ENCODE peak calls at places on chromosomes 4 and X, in five cellular contexts. A is right lobe of liver, O is GM06990, T is heart left ventricle, L is lower lobe of right lung. B is an unnamed sample.

GRCh38 chr4:89889289-89889688 is 5.4 kb upstream of the MMRN1 start:
- DNase-seq in A (no peak), O (no peak), T (no peak), L (peak), B (no peak)

GRCh38 chr4:110518889-110519490 is 43.0 kb downstream of the ENPEP start:
- DNase-seq in A (no peak), O (no peak), T (no peak), L (no peak), B (no peak)

GRCh38 chrX:107574054-107574683 is 54.1 kb upstream of the PRPS1 start:
- DNase-seq in A (no peak), O (no peak), T (no peak), L (no peak), B (no peak)

GRCh38 chr4:47646372-47646771 is 161.3 kb downstream of the ATP10D start:
- DNase-seq in A (no peak), O (no peak), T (no peak), L (no peak), B (no peak)

GRCh38 chrX:129772796-129773431 is 6.8 kb upstream of the SASH3 start:
- DNase-seq in A (peak), O (peak), T (peak), L (peak), B (no peak)

GRCh38 chr4:164221631-164222030 is 532.3 kb upstream of the SMIM31 start:
- DNase-seq in A (no peak), O (no peak), T (no peak), L (no peak), B (no peak)

GRCh38 chrX:73647212-73647611 is 84.2 kb downstream of the CHIC1 start:
- DNase-seq in A (no peak), O (no peak), T (no peak), L (no peak), B (no peak)

GRCh38 chr4:21134994-21135393 is 434.7 kb downstream of the PACRGL start:
- DNase-seq in A (no peak), O (no peak), T (no peak), L (no peak), B (no peak)

GRCh38 chr4:48187813-48188212 is 53.8 kb upstream of the TXK start:
- DNase-seq in A (no peak), O (no peak), T (no peak), L (no peak), B (no peak)

GRCh38 chr4:111334356-111334755 is 711.5 kb upstream of the PITX2 start:
- DNase-seq in A (no peak), O (no peak), T (no peak), L (no peak), B (no peak)

GRCh38 chr4:40112393-40112792 is 55.7 kb downstream of the N4BP2 start:
- DNase-seq in A (no peak), O (no peak), T (no peak), L (no peak), B (no peak)

GRCh38 chr4:111136438-111136837 is 513.6 kb upstream of the PITX2 start:
- DNase-seq in A (no peak), O (no peak), T (no peak), L (no peak), B (no peak)

GRCh38 chr4:119328695-119329094 is 6.8 kb upstream of the FABP2 start:
- DNase-seq in A (no peak), O (no peak), T (no peak), L (no peak), B (no peak)

DNA sequence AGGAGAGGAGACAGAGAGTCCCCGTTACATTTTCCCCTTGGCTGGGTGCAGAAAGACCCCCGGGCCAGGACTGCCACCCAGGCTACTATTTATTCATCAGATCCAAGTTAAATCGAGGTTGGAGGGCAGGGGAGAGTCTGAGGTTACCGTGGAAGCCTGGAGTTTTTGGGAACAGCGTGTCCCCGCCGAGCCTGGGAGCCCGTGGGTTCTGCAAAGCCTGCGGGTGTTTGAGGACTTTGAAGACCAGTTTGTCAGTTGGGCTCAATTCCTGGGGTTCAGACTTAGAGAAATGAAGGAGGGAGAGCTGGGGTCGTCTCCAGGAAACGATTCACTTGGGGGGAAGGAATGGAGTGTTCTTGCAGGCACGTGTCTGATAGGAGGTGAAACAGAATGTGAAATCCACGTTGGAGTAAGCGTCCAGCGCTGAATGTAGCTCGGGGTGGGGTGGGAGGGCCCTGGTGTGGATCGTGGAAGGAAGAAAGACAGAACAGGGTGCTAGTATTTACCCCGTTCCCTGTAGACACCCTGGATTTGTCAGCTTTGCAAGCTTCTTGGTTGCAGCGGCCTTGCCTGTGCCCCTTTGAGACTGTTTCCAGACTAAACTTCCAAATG is 2.6 kb downstream of the SHOX start:
- DNase-seq in A (peak), O (no peak), T (no peak), L (no peak), B (no peak)
- TF ChIP-seq CTCF in A (no peak), O (no peak), T (no peak), L (no peak), B (no peak)

DNA sequence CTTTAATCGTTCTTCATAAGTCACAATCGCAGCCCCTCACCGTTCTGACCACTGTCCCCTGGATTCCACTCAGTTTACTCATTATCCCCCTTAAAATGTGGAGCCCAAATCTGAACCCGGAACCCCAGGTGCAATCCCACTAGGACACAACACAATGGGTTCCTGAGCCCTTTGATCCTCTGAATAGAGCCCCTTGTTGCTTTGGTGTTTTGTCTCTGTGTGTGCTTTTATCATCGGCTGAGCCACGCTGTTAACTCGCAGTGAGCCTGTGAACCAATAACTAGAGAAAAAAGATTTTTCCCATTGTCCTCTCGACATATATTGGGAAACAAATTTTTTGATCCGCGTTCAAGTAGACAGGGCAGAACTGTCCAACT is 654 bp upstream of the PDHA1 start:
- DNase-seq in A (no peak), O (no peak), T (no peak), L (no peak), B (no peak)
- H3K4me3 ChIP-seq in A (peak), O (peak), T (peak), L (peak), B (peak)

GRCh38 chr4:144353240-144353639 is 212.7 kb upstream of the GYPA start:
- DNase-seq in A (no peak), O (no peak), T (no peak), L (no peak), B (no peak)
- TF ChIP-seq CTCF in A (no peak), O (no peak), T (no peak), L (no peak), B (no peak)

GRCh38 chrX:155070663-155070974 is 317 bp downstream of the CMC4 start:
- DNase-seq in A (no peak), O (no peak), T (no peak), L (no peak), B (no peak)

GRCh38 chrX:155069414-155069813 is 1.5 kb downstream of the CMC4 start:
- DNase-seq in A (no peak), O (no peak), T (no peak), L (no peak), B (no peak)

GRCh38 chrX:155071694-155072215 is 447 bp downstream of the BRCC3 start:
- DNase-seq in A (no peak), O (no peak), T (no peak), L (no peak), B (peak)

GRCh38 chrX:155070975-155071693 is at the start of the genes BRCC3, CMC4 and MTCP1:
- DNase-seq in A (peak), O (peak), T (peak), L (peak), B (peak)

GRCh38 chrX:155070038-155070437 is 898 bp downstream of the CMC4 start:
- DNase-seq in A (no peak), O (no peak), T (no peak), L (no peak), B (no peak)
- H3K4me3 ChIP-seq in A (peak), O (peak), T (peak), L (peak), B (peak)

DNA sequence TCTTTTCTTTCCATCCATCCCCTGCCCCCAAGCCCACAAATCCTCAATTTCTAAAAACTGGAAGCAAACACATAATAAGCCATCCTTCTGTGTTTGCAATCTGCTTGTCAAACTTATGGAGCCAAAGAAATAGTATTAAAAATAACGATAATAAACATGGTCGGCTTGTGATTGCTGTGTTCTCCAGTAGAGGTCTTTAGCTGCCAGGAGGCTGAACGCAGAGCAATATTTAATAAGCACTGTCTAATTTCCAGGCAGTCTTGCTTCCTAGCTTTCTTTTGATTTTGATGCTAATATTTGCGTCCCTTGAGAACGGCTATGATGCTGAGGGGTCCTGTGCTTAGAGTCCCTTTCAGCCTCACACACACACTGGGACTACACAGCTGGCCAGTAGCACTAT is 3.2 kb upstream of the HELT start:
- DNase-seq in A (no peak), O (no peak), T (no peak), L (no peak), B (no peak)
- TF ChIP-seq CTCF in A (no peak), O (no peak), T (no peak), L (no peak), B (no peak)

GRCh38 chrX:22404297-22404696 is 131.6 kb downstream of the CBLL2 start:
- DNase-seq in A (no peak), O (no peak), T (no peak), L (no peak), B (no peak)

GRCh38 chrX:22406332-22406731 is 133.6 kb downstream of the CBLL2 start:
- DNase-seq in A (no peak), O (no peak), T (no peak), L (no peak), B (no peak)

DNA sequence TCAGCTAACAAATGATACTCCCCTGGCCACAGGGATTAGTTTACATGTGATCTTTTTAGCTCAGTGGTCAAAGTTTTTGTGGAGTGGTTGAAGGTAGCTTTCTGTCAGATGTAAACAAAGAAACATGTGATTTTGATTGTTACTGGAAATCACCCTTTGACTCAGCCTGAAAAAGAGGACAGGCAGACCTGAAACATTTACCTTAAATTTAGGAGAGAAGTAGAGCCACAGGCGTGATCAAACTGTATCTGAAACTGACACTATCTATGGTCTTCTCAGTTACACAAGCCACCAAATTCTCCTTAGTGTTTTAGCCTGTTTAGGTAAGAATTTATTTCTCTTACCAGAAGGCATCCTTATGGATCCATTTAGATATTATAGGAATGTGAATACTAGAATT is 136.7 kb downstream of the CBLL2 start:
- DNase-seq in A (no peak), O (no peak), T (no peak), L (no peak), B (no peak)
- H3K4me3 ChIP-seq in A (no peak), O (no peak), T (no peak), L (no peak), B (no peak)

GRCh38 chr4:177375971-177376370 is 66.3 kb downstream of the AGA start:
- DNase-seq in A (no peak), O (no peak), T (no peak), L (no peak), B (no peak)
- TF ChIP-seq CTCF in A (no peak), O (no peak), T (no peak), L (no peak), B (no peak)

DNA sequence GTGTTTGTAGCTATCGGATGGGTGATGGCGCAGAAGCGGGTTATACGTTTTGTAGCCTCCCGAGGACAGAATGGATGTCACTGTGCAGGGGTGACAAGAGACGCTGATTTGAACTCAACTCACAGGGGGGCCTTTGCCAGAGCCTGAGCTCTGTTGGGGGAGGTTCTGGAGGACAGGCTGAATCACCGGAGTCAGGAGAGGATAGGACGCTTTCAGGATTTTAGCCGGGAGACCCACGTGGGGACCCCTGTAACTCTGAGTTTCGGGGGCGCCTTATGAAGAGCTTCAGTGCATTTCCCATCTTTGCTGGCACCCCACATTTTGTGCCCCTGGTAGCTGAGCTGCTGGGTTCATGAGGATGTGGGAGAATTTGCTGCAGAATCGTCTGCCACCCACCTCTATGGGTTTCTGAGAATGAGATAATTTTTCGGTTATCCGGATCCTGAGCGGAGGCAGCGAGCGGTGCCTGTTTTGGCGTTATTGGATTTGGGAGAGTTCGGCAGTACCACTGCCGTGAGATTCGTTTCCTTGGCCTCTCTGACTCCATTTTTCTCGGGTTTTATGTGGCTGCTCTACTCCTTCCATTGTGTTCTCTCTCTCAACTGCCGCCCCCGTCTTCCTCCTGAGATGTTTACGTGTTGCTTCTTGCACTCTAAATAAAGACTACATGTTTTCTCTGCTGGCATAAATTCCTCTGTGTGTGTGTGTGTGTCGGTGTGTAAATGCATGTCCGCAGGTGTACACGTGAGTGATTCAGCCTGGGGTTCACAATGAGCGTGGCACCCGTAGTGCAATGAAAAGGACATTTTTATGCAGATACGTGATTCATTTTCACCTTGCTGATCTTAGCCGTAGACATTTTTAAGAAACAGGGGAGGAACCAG is 81.8 kb downstream of the STOX2 start:
- DNase-seq in A (no peak), O (no peak), T (no peak), L (no peak), B (no peak)
- H3K4me3 ChIP-seq in A (no peak), O (no peak), T (peak), L (peak), B (no peak)

DNA sequence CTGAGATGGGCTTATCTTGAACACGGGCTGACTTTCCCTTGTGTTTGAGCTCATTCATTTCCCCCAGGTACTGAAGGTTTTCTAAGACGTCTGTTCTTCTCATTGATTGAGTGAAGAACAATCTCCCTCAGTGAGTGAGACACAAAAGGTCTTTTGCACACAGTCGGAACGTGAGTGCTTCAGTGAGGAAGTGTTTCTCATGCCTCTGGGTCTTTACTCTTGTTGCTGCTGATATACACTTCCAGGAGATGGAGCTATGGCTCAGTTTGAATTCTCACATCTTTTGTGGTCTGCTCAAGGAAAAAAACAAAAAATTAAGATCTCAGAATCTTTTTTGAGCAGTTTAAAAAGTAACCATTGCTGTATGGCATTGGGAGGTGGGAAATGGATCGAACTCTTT is 981.9 kb upstream of the TENM3 start:
- DNase-seq in A (no peak), O (no peak), T (no peak), L (no peak), B (no peak)
- TF ChIP-seq CTCF in A (no peak), O (no peak), T (peak), L (no peak), B (no peak)

GRCh38 chr4:41613782-41614181 is 75.8 kb downstream of the LIMCH1 start:
- DNase-seq in A (no peak), O (no peak), T (no peak), L (no peak), B (no peak)
- H3K4me3 ChIP-seq in A (no peak), O (no peak), T (peak), L (no peak), B (peak)

B was measured in pancreas.